ENCODE peak calls at places on chromosomes 5 and 9, in ten cellular contexts. W is right atrium auricular region, O is BJ, I is H1, V is fibroblast of lung, H is body of pancreas, M is breast epithelium, Q is gastrocnemius medialis, L is neural progenitor cell, E is cardiac muscle cell. X is an unnamed sample.

GRCh38 chr5:138636401-138636944 is 61.3 kb upstream of the HSPA9 start:
- DNase-seq in W (no peak), O (no peak), I (no peak), V (no peak), H (no peak), M (no peak), Q (no peak), L (no peak), E (no peak), X (no peak)

GRCh38 chr9:99054581-99054980 is 50.3 kb upstream of the TGFBR1 start:
- DNase-seq in W (no peak), O (no peak), I (no peak), V (no peak), H (no peak), M (peak; percentile 39), Q (no peak), L (no peak), E (no peak), X (peak; percentile 64)

GRCh38 chr9:4620046-4620765 is 41.9 kb upstream of the PLPP6 start:
- DNase-seq in W (no peak), O (no peak), I (no peak), V (no peak), H (no peak), M (no peak), Q (no peak), L (peak; percentile 8), E (no peak), X (no peak)

GRCh38 chr5:90657030-90657429 is 98.4 kb downstream of the ADGRV1 start:
- DNase-seq in W (no peak), O (no peak), I (no peak), V (no peak), H (no peak), M (no peak), Q (no peak), L (no peak), E (no peak), X (no peak)

GRCh38 chr5:37198066-37198465 is 51.1 kb downstream of the CPLANE1 start:
- DNase-seq in W (no peak), O (no peak), I (no peak), V (no peak), H (no peak), M (no peak), Q (no peak), L (no peak), E (no peak), X (no peak)

GRCh38 chr9:129486496-129487306 is 134.2 kb downstream of the C9orf50 start:
- DNase-seq in W (peak; percentile 94), O (peak; percentile 72), I (no peak), V (no peak), H (peak; percentile 73), M (peak; percentile 89), Q (peak; percentile 69), L (peak; percentile 29), E (peak; percentile 76), X (peak; percentile 67)

GRCh38 chr5:172943283-172943841 is 15.9 kb upstream of the RPL26L1 start:
- DNase-seq in W (no peak), O (peak; percentile 61), I (no peak), V (peak; percentile 51), H (no peak), M (no peak), Q (no peak), L (peak; percentile 12), E (peak; percentile 93), X (peak; percentile 85)

GRCh38 chr5:128213340-128213739 is 129.8 kb downstream of the SLC12A2 start:
- DNase-seq in W (no peak), O (no peak), I (peak; percentile 38), V (peak; percentile 82), H (peak; percentile 40), M (peak; percentile 31), Q (no peak), L (peak; percentile 80), E (peak; percentile 86), X (peak; percentile 68)

GRCh38 chr5:102958481-102959011 is 161.4 kb downstream of the GIN1 start:
- DNase-seq in W (no peak), O (peak; percentile 22), I (no peak), V (peak; percentile 60), H (no peak), M (no peak), Q (no peak), L (no peak), E (peak; percentile 56), X (peak; percentile 42)

GRCh38 chr9:96417610-96418073 is 528 bp downstream of the ZNF367 start:
- DNase-seq in W (no peak), O (no peak), I (no peak), V (no peak), H (peak; percentile 27), M (no peak), Q (no peak), L (no peak), E (no peak), X (no peak)

GRCh38 chr5:37103302-37103701 is 145.9 kb downstream of the CPLANE1 start:
- DNase-seq in W (no peak), O (no peak), I (no peak), V (no peak), H (no peak), M (no peak), Q (no peak), L (no peak), E (no peak), X (no peak)

GRCh38 chr9:136562746-136563506 is 17.1 kb upstream of the NOTCH1 start:
- DNase-seq in W (no peak), O (no peak), I (no peak), V (no peak), H (no peak), M (no peak), Q (no peak), L (no peak), E (no peak), X (no peak)

GRCh38 chr9:13967011-13967410 is 346.9 kb downstream of the NFIB start:
- DNase-seq in W (no peak), O (no peak), I (no peak), V (no peak), H (no peak), M (no peak), Q (no peak), L (peak; percentile 47), E (peak; percentile 29), X (no peak)

GRCh38 chr9:134130503-134131375 is 5.1 kb upstream of the WDR5 start:
- DNase-seq in W (no peak), O (no peak), I (peak; percentile 62), V (peak; percentile 27), H (peak; percentile 93), M (peak; percentile 83), Q (no peak), L (peak; percentile 90), E (peak; percentile 39), X (peak; percentile 31)

GRCh38 chr9:111559000-111559610 is 34.1 kb downstream of the ZNF483 start:
- DNase-seq in W (no peak), O (no peak), I (no peak), V (peak; percentile 48), H (no peak), M (no peak), Q (no peak), L (no peak), E (peak; percentile 46), X (peak; percentile 73)

GRCh38 chr9:81690251-81690851 is 1.0 kb upstream of the TLE1 start:
- DNase-seq in W (peak; percentile 64), O (no peak), I (no peak), V (no peak), H (peak; percentile 73), M (peak; percentile 87), Q (no peak), L (peak; percentile 41), E (no peak), X (no peak)

GRCh38 chr9:14451949-14452348 is 138.0 kb upstream of the NFIB start:
- DNase-seq in W (no peak), O (no peak), I (no peak), V (no peak), H (no peak), M (no peak), Q (no peak), L (no peak), E (no peak), X (no peak)

DNA sequence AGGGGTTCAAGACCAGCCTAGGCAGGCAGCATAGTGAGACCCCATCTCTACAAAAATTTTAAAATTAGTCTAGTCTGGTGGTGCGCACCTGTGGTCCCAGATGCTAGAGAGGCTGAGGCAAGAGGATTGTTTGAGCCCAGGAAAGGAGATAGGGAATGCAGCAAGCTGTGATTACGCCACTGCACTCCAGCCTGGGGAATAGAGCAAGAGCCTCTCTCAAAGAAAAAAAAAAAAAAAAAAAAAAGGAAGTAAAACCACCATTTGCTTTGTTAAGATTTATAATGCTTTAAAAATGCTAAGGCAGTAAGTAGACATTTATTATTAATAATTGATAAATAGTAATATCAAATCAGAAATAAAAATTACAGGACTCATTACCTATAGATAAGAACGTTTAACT is 86.6 kb downstream of the INIP start:
- DNase-seq in W (no peak), O (no peak), I (no peak), V (no peak), H (no peak), M (no peak), Q (no peak), L (no peak), E (peak; percentile 5), X (no peak)
- TF ChIP-seq CTCF in W (no peak), O (no peak), I (no peak), V (no peak), H (no peak), M (no peak), Q (no peak), L (no peak), E (no peak), X (no peak)

GRCh38 chr9:76115396-76115795 is 224.9 kb downstream of the PCSK5 start:
- DNase-seq in W (no peak), O (no peak), I (no peak), V (no peak), H (no peak), M (no peak), Q (no peak), L (no peak), E (peak; percentile 33), X (no peak)
- H3K4me3 ChIP-seq in W (no peak overlapping the region), O (no peak overlapping the region), I (no peak overlapping the region), V (no peak overlapping the region), H (no peak overlapping the region), M (no peak overlapping the region), Q (no peak overlapping the region), L (no peak overlapping the region), E (no peak overlapping the region), X (no peak overlapping the region)

DNA sequence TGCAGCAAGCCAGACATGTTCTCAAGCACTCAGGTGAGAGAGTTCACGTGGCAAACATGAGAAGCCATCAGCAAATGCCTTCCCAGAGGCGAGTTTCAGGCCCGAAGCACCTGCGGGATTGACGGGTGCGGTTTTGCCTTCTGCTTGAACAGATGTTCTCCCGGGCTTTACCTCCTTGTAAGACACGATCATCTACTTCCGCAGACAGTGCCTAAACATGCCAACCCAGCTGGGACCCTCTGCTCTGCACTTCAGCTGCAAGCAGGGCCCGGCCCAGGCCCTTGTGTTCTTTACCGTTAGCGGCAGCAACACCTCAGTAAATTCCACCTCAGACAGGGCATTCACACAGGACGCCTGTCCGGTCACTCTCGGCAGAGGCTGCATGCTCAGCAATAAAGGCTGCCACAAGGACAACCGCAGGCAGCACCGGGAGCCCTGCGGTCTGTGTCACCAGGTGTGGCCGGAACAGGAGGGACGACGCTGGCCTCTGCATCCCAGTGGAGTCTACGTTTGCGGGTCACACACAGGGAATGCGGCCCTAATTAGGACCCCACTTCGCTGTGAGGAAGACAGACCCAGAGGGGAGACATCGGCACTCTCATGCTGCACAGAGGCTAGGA is 139.6 kb downstream of the ROR2 start:
- DNase-seq in W (no peak), O (no peak), I (no peak), V (no peak), H (no peak), M (no peak), Q (no peak), L (no peak), E (no peak), X (no peak)
- TF ChIP-seq CTCF in W (no peak), O (no peak), I (no peak), V (no peak), H (no peak), M (no peak), Q (no peak), L (no peak), E (no peak), X (no peak)

GRCh38 chr5:170330568-170331054 is 33.0 kb upstream of the LCP2 start:
- DNase-seq in W (no peak), O (no peak), I (no peak), V (no peak), H (no peak), M (no peak), Q (no peak), L (no peak), E (no peak), X (no peak)
- H3K4me3 ChIP-seq in W (no peak overlapping the region), O (no peak overlapping the region), I (no peak overlapping the region), V (no peak overlapping the region), H (no peak overlapping the region), M (no peak overlapping the region), Q (no peak overlapping the region), L (no peak overlapping the region), E (no peak overlapping the region), X (no peak overlapping the region)